ENCODE peak calls at places on chromosomes 6 and 20, in eight cellular contexts. W is RWPE2, G is body of pancreas, U is WTC11, V is endothelial cell, X is heart right ventricle, Y is astrocyte of the spinal cord, M is Panc1. F is an unnamed sample.

GRCh38 chr6:129631070-129631469 is 78.9 kb downstream of the ARHGAP18 start:
- DNase-seq in W (no peak), G (no peak), U (no peak), V (no peak), X (no peak), Y (no peak), M (no peak), F (peak; percentile 37)

GRCh38 chr6:42374027-42374669 is 77.6 kb downstream of the TRERF1 start:
- DNase-seq in W (no peak), G (no peak), U (no peak), V (no peak), X (no peak), Y (no peak), M (no peak), F (peak; percentile 47)

GRCh38 chr6:21263531-21264287 is 329.8 kb upstream of the SOX4 start:
- DNase-seq in W (peak; percentile 83), G (no peak), U (no peak), V (no peak), X (no peak), Y (peak; percentile 22), M (no peak), F (peak; percentile 49)

GRCh38 chr6:118860880-118861279 is 33.1 kb upstream of the ASF1A start:
- DNase-seq in W (no peak), G (peak; percentile 60), U (peak; percentile 17), V (no peak), X (no peak), Y (no peak), M (no peak), F (no peak)

GRCh38 chr6:35056952-35057351 is 84.2 kb downstream of the TCP11 start:
- DNase-seq in W (no peak), G (no peak), U (no peak), V (no peak), X (no peak), Y (no peak), M (no peak), F (no peak)

GRCh38 chr6:148616811-148617210 is 130.0 kb upstream of the UST start:
- DNase-seq in W (no peak), G (no peak), U (no peak), V (no peak), X (no peak), Y (no peak), M (no peak), F (no peak)

GRCh38 chr6:104940881-104941693 is 15.8 kb upstream of the LIN28B start:
- DNase-seq in W (no peak), G (peak; percentile 13), U (peak; percentile 79), V (peak; percentile 89), X (peak; percentile 40), Y (peak; percentile 32), M (no peak), F (peak; percentile 50)

GRCh38 chr20:37542281-37542680 is 14.6 kb upstream of the BLCAP start:
- DNase-seq in W (peak; percentile 45), G (no peak), U (no peak), V (no peak), X (no peak), Y (no peak), M (no peak), F (no peak)

GRCh38 chr6:10082385-10082784 is 332.5 kb downstream of the TFAP2A start:
- DNase-seq in W (no peak), G (no peak), U (no peak), V (no peak), X (no peak), Y (no peak), M (no peak), F (no peak)

GRCh38 chr6:69974193-69974592 is 107.8 kb downstream of the COL19A1 start:
- DNase-seq in W (no peak), G (peak; percentile 11), U (no peak), V (no peak), X (no peak), Y (no peak), M (no peak), F (no peak)

GRCh38 chr20:42483694-42484303 is 705.9 kb downstream of the PTPRT start:
- DNase-seq in W (no peak), G (peak; percentile 33), U (peak; percentile 91), V (no peak), X (peak; percentile 21), Y (no peak), M (no peak), F (peak; percentile 32)
- TF ChIP-seq CTCF in W (peak; percentile 46), G (peak; percentile 27), U (peak; percentile 80), V (no peak), X (peak; percentile 48), Y (peak; percentile 1), M (peak; percentile 57), F (peak; percentile 35)

GRCh38 chr20:2865630-2866029 is 7.7 kb upstream of the PTPRA start:
- DNase-seq in W (no peak), G (no peak), U (peak; percentile 42), V (no peak), X (no peak), Y (no peak), M (no peak), F (peak; percentile 87)
- TF ChIP-seq CTCF in W (no peak), G (no peak), U (no peak), V (no peak), X (no peak), Y (peak; percentile 21), M (no peak), F (peak; percentile 48)

GRCh38 chr20:21511850-21512633 is 1.8 kb downstream of the NKX2-2 start:
- DNase-seq in W (no peak), G (no peak), U (peak; percentile 57), V (no peak), X (no peak), Y (no peak), M (no peak), F (no peak)
- TF ChIP-seq CTCF in W (no peak), G (no peak), U (no peak), V (no peak), X (no peak), Y (no peak), M (no peak), F (no peak)

GRCh38 chr20:63003546-63003945 is 3.2 kb downstream of the BHLHE23 start:
- DNase-seq in W (no peak), G (no peak), U (no peak), V (no peak), X (no peak), Y (no peak), M (no peak), F (no peak)
- TF ChIP-seq CTCF in W (no peak), G (no peak), U (no peak), V (no peak), X (no peak), Y (no peak), M (no peak), F (no peak)

GRCh38 chr6:33490198-33490597 is 35.8 kb downstream of the ZBTB9 start:
- DNase-seq in W (no peak), G (no peak), U (no peak), V (no peak), X (no peak), Y (no peak), M (no peak), F (no peak)
- TF ChIP-seq CTCF in W (peak; percentile 19), G (no peak), U (no peak), V (no peak), X (no peak), Y (no peak), M (no peak), F (no peak)

DNA sequence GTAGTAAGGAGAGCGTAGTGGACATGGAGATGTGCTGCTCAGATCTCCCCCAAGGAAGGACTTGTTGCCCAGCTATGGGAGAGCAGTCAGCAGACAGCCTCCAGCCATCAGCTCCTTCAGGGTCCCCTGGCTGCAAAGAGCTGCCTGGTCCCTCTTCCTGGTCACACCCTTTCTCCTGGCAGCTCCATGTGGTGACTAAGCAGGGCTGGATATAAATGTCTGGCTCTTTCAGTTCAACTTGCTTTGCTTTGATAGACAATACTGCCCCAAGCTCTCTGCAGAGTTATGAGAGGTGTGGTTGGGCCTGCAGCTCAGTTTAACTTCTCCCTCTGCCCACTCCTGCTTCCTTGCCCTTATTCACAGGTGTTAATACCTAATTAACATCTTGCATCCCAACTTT is 64.1 kb upstream of the DDR1 start:
- DNase-seq in W (peak; percentile 70), G (peak; percentile 38), U (no peak), V (no peak), X (peak; percentile 30), Y (peak; percentile 71), M (no peak), F (no peak)
- TF ChIP-seq CTCF in W (peak; percentile 37), G (no peak), U (no peak), V (no peak), X (no peak), Y (peak; percentile 13), M (no peak), F (no peak)

DNA sequence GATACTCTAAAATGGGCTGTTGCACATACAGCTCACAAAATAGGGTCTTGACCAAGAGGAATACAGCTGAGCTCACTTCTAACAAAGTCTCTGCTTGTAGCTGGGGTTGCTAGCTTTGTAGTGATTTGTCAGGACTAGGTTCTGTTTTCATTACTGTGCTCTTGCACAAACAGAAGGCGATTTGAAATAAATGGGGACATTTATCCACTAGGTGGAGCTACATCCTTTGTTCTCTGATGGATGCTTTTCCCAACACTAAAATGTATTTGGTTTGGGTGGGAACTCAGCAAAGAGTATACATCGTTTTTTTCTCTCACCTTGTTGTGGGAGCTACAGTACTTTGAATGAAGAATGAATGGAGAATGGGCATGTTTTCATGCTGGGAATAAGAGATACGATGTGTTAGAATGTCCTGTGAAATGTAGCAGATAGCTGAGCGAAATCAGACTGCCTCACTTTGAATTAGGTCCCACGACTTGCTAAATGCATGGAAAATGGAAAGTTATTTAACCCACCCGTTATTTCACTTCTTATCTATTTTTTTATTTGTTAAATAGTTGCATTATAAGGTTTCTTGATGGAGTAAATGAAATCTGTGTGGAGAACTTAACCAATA is 494.7 kb upstream of the MAP3K7 start:
- DNase-seq in W (no peak), G (no peak), U (no peak), V (peak; percentile 41), X (no peak), Y (peak; percentile 79), M (peak; percentile 22), F (no peak)
- TF ChIP-seq CTCF in W (peak; percentile 76), G (peak; percentile 47), U (peak; percentile 46), V (peak; percentile 71), X (peak; percentile 70), Y (peak; percentile 59), M (peak; percentile 75), F (peak; percentile 68)

GRCh38 chr6:165439928-165440554 is 130.6 kb upstream of the C6orf118 start:
- DNase-seq in W (no peak), G (no peak), U (no peak), V (no peak), X (no peak), Y (peak; percentile 77), M (peak; percentile 52), F (no peak)
- TF ChIP-seq CTCF in W (peak; percentile 76), G (peak; percentile 44), U (no peak), V (peak; percentile 65), X (peak; percentile 78), Y (peak; percentile 46), M (peak; percentile 65), F (peak; percentile 42)

GRCh38 chr6:77150736-77151135 is 312.6 kb downstream of the HTR1B start:
- DNase-seq in W (no peak), G (no peak), U (no peak), V (no peak), X (no peak), Y (no peak), M (no peak), F (no peak)
- TF ChIP-seq CTCF in W (no peak), G (no peak), U (no peak), V (no peak), X (no peak), Y (no peak), M (no peak), F (no peak)

F was measured in activated CD8-positive, alpha-beta T cell treated with anti-CD3 and anti-CD28 coated beads for 36 hours.